ENCODE peak calls at places on chromosomes 3 and 15, in nine cellular contexts. One of them, this sample, is unnamed.

GRCh38 chr15:62824111-62824737 is 218.3 kb upstream of the TPM1 start:
- DNase-seq in adrenal gland: no peak
- DNase-seq in K562: no peak
- DNase-seq in testis: no peak
- DNase-seq in mammary epithelial cell: peak; percentile 63
- DNase-seq in neural progenitor cell: no peak
- DNase-seq in GM23248: peak; percentile 87
- DNase-seq in effector memory CD4-positive, alpha-beta T cell: no peak
- DNase-seq in pancreas: no peak
- DNase-seq in this sample: no peak

GRCh38 chr15:77021803-77022381 is 27.0 kb downstream of the PSTPIP1 start:
- DNase-seq in adrenal gland: no peak
- DNase-seq in K562: no peak
- DNase-seq in testis: no peak
- DNase-seq in mammary epithelial cell: no peak
- DNase-seq in neural progenitor cell: no peak
- DNase-seq in GM23248: peak; percentile 70
- DNase-seq in effector memory CD4-positive, alpha-beta T cell: peak; percentile 45
- DNase-seq in pancreas: no peak
- DNase-seq in this sample: peak; percentile 77

GRCh38 chr15:91928676-91929075 is 75.2 kb downstream of the SLCO3A1 start:
- DNase-seq in adrenal gland: no peak
- DNase-seq in K562: no peak
- DNase-seq in testis: no peak
- DNase-seq in mammary epithelial cell: no peak
- DNase-seq in neural progenitor cell: no peak
- DNase-seq in GM23248: no peak
- DNase-seq in effector memory CD4-positive, alpha-beta T cell: no peak
- DNase-seq in pancreas: no peak
- DNase-seq in this sample: no peak

GRCh38 chr3:120743556-120744195 is 1.1 kb downstream of the GTF2E1 start:
- DNase-seq in adrenal gland: no peak
- DNase-seq in K562: peak; percentile 14
- DNase-seq in testis: no peak
- DNase-seq in mammary epithelial cell: peak; percentile 1
- DNase-seq in neural progenitor cell: no peak
- DNase-seq in GM23248: peak; percentile 69
- DNase-seq in effector memory CD4-positive, alpha-beta T cell: no peak
- DNase-seq in pancreas: no peak
- DNase-seq in this sample: no peak

GRCh38 chr3:192229866-192230265 is 497.5 kb downstream of the FGF12 start:
- DNase-seq in adrenal gland: no peak
- DNase-seq in K562: no peak
- DNase-seq in testis: no peak
- DNase-seq in mammary epithelial cell: no peak
- DNase-seq in neural progenitor cell: no peak
- DNase-seq in GM23248: no peak
- DNase-seq in effector memory CD4-positive, alpha-beta T cell: no peak
- DNase-seq in pancreas: no peak
- DNase-seq in this sample: no peak

GRCh38 chr3:164741869-164742268 is 336.4 kb downstream of the SI start:
- DNase-seq in adrenal gland: no peak
- DNase-seq in K562: no peak
- DNase-seq in testis: no peak
- DNase-seq in mammary epithelial cell: no peak
- DNase-seq in neural progenitor cell: no peak
- DNase-seq in GM23248: no peak
- DNase-seq in effector memory CD4-positive, alpha-beta T cell: no peak
- DNase-seq in pancreas: no peak
- DNase-seq in this sample: no peak

GRCh38 chr3:163655021-163655420 is 1423.3 kb downstream of the SI start:
- DNase-seq in adrenal gland: no peak
- DNase-seq in K562: no peak
- DNase-seq in testis: no peak
- DNase-seq in mammary epithelial cell: no peak
- DNase-seq in neural progenitor cell: no peak
- DNase-seq in GM23248: no peak
- DNase-seq in effector memory CD4-positive, alpha-beta T cell: no peak
- DNase-seq in pancreas: no peak
- DNase-seq in this sample: no peak

GRCh38 chr3:190701096-190701532 is 161.4 kb downstream of the GMNC start:
- DNase-seq in adrenal gland: peak; percentile 50
- DNase-seq in K562: no peak
- DNase-seq in testis: peak; percentile 48
- DNase-seq in mammary epithelial cell: peak; percentile 67
- DNase-seq in neural progenitor cell: peak; percentile 52
- DNase-seq in GM23248: peak; percentile 69
- DNase-seq in effector memory CD4-positive, alpha-beta T cell: no peak
- DNase-seq in pancreas: peak; percentile 57
- DNase-seq in this sample: no peak

GRCh38 chr3:33152363-33153360 is 38.8 kb downstream of the CRTAP start:
- DNase-seq in adrenal gland: no peak
- DNase-seq in K562: no peak
- DNase-seq in testis: no peak
- DNase-seq in mammary epithelial cell: peak; percentile 45
- DNase-seq in neural progenitor cell: no peak
- DNase-seq in GM23248: peak; percentile 17
- DNase-seq in effector memory CD4-positive, alpha-beta T cell: no peak
- DNase-seq in pancreas: no peak
- DNase-seq in this sample: no peak

GRCh38 chr15:70857547-70858265 is 3.7 kb upstream of the LARP6 start:
- DNase-seq in adrenal gland: no peak
- DNase-seq in K562: no peak
- DNase-seq in testis: no peak
- DNase-seq in mammary epithelial cell: no peak
- DNase-seq in neural progenitor cell: no peak
- DNase-seq in GM23248: no peak
- DNase-seq in effector memory CD4-positive, alpha-beta T cell: no peak
- DNase-seq in pancreas: no peak
- DNase-seq in this sample: no peak

GRCh38 chr3:194206375-194206774 is 70.4 kb downstream of the HES1 start:
- DNase-seq in adrenal gland: peak; percentile 72
- DNase-seq in K562: no peak
- DNase-seq in testis: peak; percentile 23
- DNase-seq in mammary epithelial cell: no peak
- DNase-seq in neural progenitor cell: no peak
- DNase-seq in GM23248: peak; percentile 21
- DNase-seq in effector memory CD4-positive, alpha-beta T cell: no peak
- DNase-seq in pancreas: peak; percentile 46
- DNase-seq in this sample: no peak
- H3K4me3 ChIP-seq in adrenal gland: no peak overlapping the region
- H3K4me3 ChIP-seq in K562: no peak overlapping the region
- H3K4me3 ChIP-seq in testis: no peak overlapping the region
- H3K4me3 ChIP-seq in mammary epithelial cell: no peak overlapping the region
- H3K4me3 ChIP-seq in neural progenitor cell: no peak overlapping the region
- H3K4me3 ChIP-seq in GM23248: no peak overlapping the region
- H3K4me3 ChIP-seq in effector memory CD4-positive, alpha-beta T cell: no peak overlapping the region
- H3K4me3 ChIP-seq in pancreas: no peak overlapping the region
- H3K4me3 ChIP-seq in this sample: no peak overlapping the region

GRCh38 chr3:127475364-127475763 is 115.2 kb downstream of the TPRA1 start:
- DNase-seq in adrenal gland: no peak
- DNase-seq in K562: no peak
- DNase-seq in testis: no peak
- DNase-seq in mammary epithelial cell: no peak
- DNase-seq in neural progenitor cell: no peak
- DNase-seq in GM23248: no peak
- DNase-seq in effector memory CD4-positive, alpha-beta T cell: no peak
- DNase-seq in pancreas: no peak
- DNase-seq in this sample: no peak
- H3K27me3 ChIP-seq in adrenal gland: no peaks in the 10 kb centered on the region
- H3K27me3 ChIP-seq in K562: no peaks in the 10 kb centered on the region
- H3K27me3 ChIP-seq in testis: no peaks in the 10 kb centered on the region
- H3K27me3 ChIP-seq in mammary epithelial cell: no peaks in the 10 kb centered on the region
- H3K27me3 ChIP-seq in neural progenitor cell: no peaks in the 10 kb centered on the region
- H3K27me3 ChIP-seq in GM23248: peaks cover 35% of the 10 kb centered on the region
- H3K27me3 ChIP-seq in effector memory CD4-positive, alpha-beta T cell: no peaks in the 10 kb centered on the region
- H3K27me3 ChIP-seq in pancreas: no peaks in the 10 kb centered on the region
- H3K27me3 ChIP-seq in this sample: no peaks in the 10 kb centered on the region

GRCh38 chr3:78871048-78871447 is 896.8 kb downstream of the ROBO1 start:
- DNase-seq in adrenal gland: no peak
- DNase-seq in K562: no peak
- DNase-seq in testis: no peak
- DNase-seq in mammary epithelial cell: peak; percentile 55
- DNase-seq in neural progenitor cell: no peak
- DNase-seq in GM23248: no peak
- DNase-seq in effector memory CD4-positive, alpha-beta T cell: no peak
- DNase-seq in pancreas: no peak
- DNase-seq in this sample: no peak
- H3K4me1 ChIP-seq in adrenal gland: peaks cover 24% of the 10 kb centered on the region
- H3K4me1 ChIP-seq in K562: no peaks in the 10 kb centered on the region
- H3K4me1 ChIP-seq in testis: no peaks in the 10 kb centered on the region
- H3K4me1 ChIP-seq in mammary epithelial cell: peaks cover 7% of the 10 kb centered on the region
- H3K4me1 ChIP-seq in neural progenitor cell: peaks cover 57% of the 10 kb centered on the region
- H3K4me1 ChIP-seq in GM23248: peaks cover 31% of the 10 kb centered on the region
- H3K4me1 ChIP-seq in effector memory CD4-positive, alpha-beta T cell: no peaks in the 10 kb centered on the region
- H3K4me1 ChIP-seq in pancreas: no peaks in the 10 kb centered on the region
- H3K4me1 ChIP-seq in this sample: no peaks in the 10 kb centered on the region

GRCh38 chr15:58627706-58628105 is 121.8 kb downstream of the ADAM10 start:
- DNase-seq in adrenal gland: no peak
- DNase-seq in K562: no peak
- DNase-seq in testis: no peak
- DNase-seq in mammary epithelial cell: no peak
- DNase-seq in neural progenitor cell: no peak
- DNase-seq in GM23248: no peak
- DNase-seq in effector memory CD4-positive, alpha-beta T cell: no peak
- DNase-seq in pancreas: no peak
- DNase-seq in this sample: peak; percentile 16

GRCh38 chr15:58627046-58627445 is 122.5 kb downstream of the ADAM10 start:
- DNase-seq in adrenal gland: no peak
- DNase-seq in K562: no peak
- DNase-seq in testis: no peak
- DNase-seq in mammary epithelial cell: no peak
- DNase-seq in neural progenitor cell: no peak
- DNase-seq in GM23248: no peak
- DNase-seq in effector memory CD4-positive, alpha-beta T cell: no peak
- DNase-seq in pancreas: no peak
- DNase-seq in this sample: no peak

GRCh38 chr15:58626378-58626777 is 123.1 kb downstream of the ADAM10 start:
- DNase-seq in adrenal gland: no peak
- DNase-seq in K562: no peak
- DNase-seq in testis: no peak
- DNase-seq in mammary epithelial cell: no peak
- DNase-seq in neural progenitor cell: no peak
- DNase-seq in GM23248: no peak
- DNase-seq in effector memory CD4-positive, alpha-beta T cell: no peak
- DNase-seq in pancreas: no peak
- DNase-seq in this sample: no peak

GRCh38 chr15:58629625-58630024 is 119.9 kb downstream of the ADAM10 start:
- DNase-seq in adrenal gland: peak; percentile 18
- DNase-seq in K562: no peak
- DNase-seq in testis: no peak
- DNase-seq in mammary epithelial cell: no peak
- DNase-seq in neural progenitor cell: no peak
- DNase-seq in GM23248: no peak
- DNase-seq in effector memory CD4-positive, alpha-beta T cell: no peak
- DNase-seq in pancreas: no peak
- DNase-seq in this sample: no peak

GRCh38 chr15:58628206-58629057 is 121.1 kb downstream of the ADAM10 start:
- DNase-seq in adrenal gland: no peak
- DNase-seq in K562: no peak
- DNase-seq in testis: no peak
- DNase-seq in mammary epithelial cell: peak; percentile 7
- DNase-seq in neural progenitor cell: no peak
- DNase-seq in GM23248: peak; percentile 43
- DNase-seq in effector memory CD4-positive, alpha-beta T cell: no peak
- DNase-seq in pancreas: no peak
- DNase-seq in this sample: no peak
- H3K4me3 ChIP-seq in adrenal gland: no peak overlapping the region
- H3K4me3 ChIP-seq in K562: no peak overlapping the region
- H3K4me3 ChIP-seq in testis: no peak overlapping the region
- H3K4me3 ChIP-seq in mammary epithelial cell: peak overlapping the region; percentile 23
- H3K4me3 ChIP-seq in neural progenitor cell: no peak overlapping the region
- H3K4me3 ChIP-seq in GM23248: peak overlapping the region; percentile 71
- H3K4me3 ChIP-seq in effector memory CD4-positive, alpha-beta T cell: peak overlapping the region; percentile 51
- H3K4me3 ChIP-seq in pancreas: peak overlapping the region; percentile 2
- H3K4me3 ChIP-seq in this sample: peak overlapping the region; percentile 39